ENCODE peak calls at places on chromosomes 2 and 18, in six cellular contexts. One of them, this sample, is unnamed. For H3K4me1, the result is how much of the 10 kb centered on the place peaks cover.

GRCh38 chr2:191180712-191181111 is 29.9 kb upstream of the STAT4 start:
- DNase-seq in adrenal gland: no peak
- DNase-seq in IMR-90: peak
- DNase-seq in ovary: no peak
- DNase-seq in transverse colon: no peak
- DNase-seq in esophagus squamous epithelium: no peak
- DNase-seq in this sample: no peak

GRCh38 chr2:234502285-234502918 is 5.5 kb upstream of the ARL4C start:
- DNase-seq in IMR-90: peak
- DNase-seq in esophagus squamous epithelium: no peak
- DNase-seq in ovary: no peak
- DNase-seq in adrenal gland: no peak
- DNase-seq in transverse colon: no peak
- DNase-seq in this sample: no peak

GRCh38 chr2:58261215-58261614 is 20.1 kb upstream of the FANCL start:
- DNase-seq in adrenal gland: no peak
- DNase-seq in esophagus squamous epithelium: no peak
- DNase-seq in transverse colon: no peak
- DNase-seq in ovary: no peak
- DNase-seq in IMR-90: no peak
- DNase-seq in this sample: no peak

GRCh38 chr2:234625626-234626253 is 128.9 kb upstream of the ARL4C start:
- DNase-seq in esophagus squamous epithelium: no peak
- DNase-seq in ovary: no peak
- DNase-seq in IMR-90: no peak
- DNase-seq in adrenal gland: no peak
- DNase-seq in transverse colon: no peak
- DNase-seq in this sample: no peak

GRCh38 chr18:24588440-24588839 is 128.0 kb downstream of the HRH4 start:
- DNase-seq in IMR-90: no peak
- DNase-seq in transverse colon: no peak
- DNase-seq in esophagus squamous epithelium: no peak
- DNase-seq in adrenal gland: no peak
- DNase-seq in ovary: no peak
- DNase-seq in this sample: no peak

GRCh38 chr2:17539993-17540812 is at the start of gene VSNL1:
- DNase-seq in transverse colon: peak
- DNase-seq in esophagus squamous epithelium: no peak
- DNase-seq in adrenal gland: peak
- DNase-seq in ovary: peak
- DNase-seq in IMR-90: peak
- DNase-seq in this sample: peak

GRCh38 chr18:9091066-9091476 is 11.4 kb upstream of the NDUFV2 start:
- DNase-seq in esophagus squamous epithelium: no peak
- DNase-seq in adrenal gland: no peak
- DNase-seq in IMR-90: no peak
- DNase-seq in transverse colon: no peak
- DNase-seq in ovary: no peak
- DNase-seq in this sample: no peak

GRCh38 chr18:902179-902718 is 2.4 kb upstream of the ADCYAP1 start:
- DNase-seq in IMR-90: no peak
- DNase-seq in transverse colon: no peak
- DNase-seq in adrenal gland: no peak
- DNase-seq in esophagus squamous epithelium: no peak
- DNase-seq in ovary: no peak
- DNase-seq in this sample: no peak

GRCh38 chr18:23433360-23433759 is 19.7 kb upstream of the RIOK3 start:
- DNase-seq in esophagus squamous epithelium: no peak
- DNase-seq in ovary: no peak
- DNase-seq in adrenal gland: no peak
- DNase-seq in transverse colon: peak
- DNase-seq in IMR-90: no peak
- DNase-seq in this sample: peak

GRCh38 chr2:201781583-201782051 is 884 bp upstream of the ALS2 start:
- DNase-seq in IMR-90: no peak
- DNase-seq in adrenal gland: peak
- DNase-seq in esophagus squamous epithelium: no peak
- DNase-seq in transverse colon: no peak
- DNase-seq in ovary: no peak
- DNase-seq in this sample: no peak

GRCh38 chr2:50582164-50582563 is 449.8 kb downstream of the NRXN1 start:
- DNase-seq in esophagus squamous epithelium: no peak
- DNase-seq in adrenal gland: no peak
- DNase-seq in IMR-90: no peak
- DNase-seq in transverse colon: no peak
- DNase-seq in ovary: no peak
- DNase-seq in this sample: no peak

GRCh38 chr2:145751634-145752033 is 1231.7 kb upstream of the ZEB2 start:
- DNase-seq in IMR-90: peak
- DNase-seq in ovary: no peak
- DNase-seq in transverse colon: no peak
- DNase-seq in adrenal gland: no peak
- DNase-seq in esophagus squamous epithelium: no peak
- DNase-seq in this sample: no peak

GRCh38 chr2:217222511-217222910 is 362.6 kb upstream of the TNP1 start:
- DNase-seq in ovary: no peak
- DNase-seq in IMR-90: peak
- DNase-seq in esophagus squamous epithelium: no peak
- DNase-seq in transverse colon: no peak
- DNase-seq in adrenal gland: no peak
- DNase-seq in this sample: no peak

GRCh38 chr18:28408528-28408927 is 231.6 kb upstream of the CDH2 start:
- DNase-seq in transverse colon: no peak
- DNase-seq in adrenal gland: no peak
- DNase-seq in IMR-90: no peak
- DNase-seq in ovary: no peak
- DNase-seq in esophagus squamous epithelium: no peak
- DNase-seq in this sample: no peak

GRCh38 chr2:2834530-2835254 is 503.6 kb upstream of the MYT1L start:
- DNase-seq in transverse colon: no peak
- DNase-seq in adrenal gland: no peak
- DNase-seq in ovary: no peak
- DNase-seq in esophagus squamous epithelium: no peak
- DNase-seq in IMR-90: no peak
- DNase-seq in this sample: no peak

GRCh38 chr18:76328145-76328544 is 166.9 kb downstream of the ZNF516 start:
- DNase-seq in adrenal gland: no peak
- DNase-seq in IMR-90: no peak
- DNase-seq in ovary: no peak
- DNase-seq in esophagus squamous epithelium: no peak
- DNase-seq in transverse colon: no peak
- DNase-seq in this sample: no peak

GRCh38 chr2:46645681-46646162 is 166.4 kb downstream of the TMEM247 start:
- DNase-seq in transverse colon: peak
- DNase-seq in ovary: peak
- DNase-seq in IMR-90: peak
- DNase-seq in esophagus squamous epithelium: no peak
- DNase-seq in adrenal gland: peak
- DNase-seq in this sample: no peak

GRCh38 chr2:126898636-126899035 is at the start of gene TEX51:
- DNase-seq in transverse colon: no peak
- DNase-seq in ovary: no peak
- DNase-seq in esophagus squamous epithelium: no peak
- DNase-seq in adrenal gland: no peak
- DNase-seq in IMR-90: no peak
- DNase-seq in this sample: peak

GRCh38 chr2:42567806-42568429 is 514 bp upstream of the MTA3 start:
- DNase-seq in adrenal gland: peak
- DNase-seq in transverse colon: peak
- DNase-seq in IMR-90: no peak
- DNase-seq in ovary: peak
- DNase-seq in esophagus squamous epithelium: no peak
- DNase-seq in this sample: peak

DNA sequence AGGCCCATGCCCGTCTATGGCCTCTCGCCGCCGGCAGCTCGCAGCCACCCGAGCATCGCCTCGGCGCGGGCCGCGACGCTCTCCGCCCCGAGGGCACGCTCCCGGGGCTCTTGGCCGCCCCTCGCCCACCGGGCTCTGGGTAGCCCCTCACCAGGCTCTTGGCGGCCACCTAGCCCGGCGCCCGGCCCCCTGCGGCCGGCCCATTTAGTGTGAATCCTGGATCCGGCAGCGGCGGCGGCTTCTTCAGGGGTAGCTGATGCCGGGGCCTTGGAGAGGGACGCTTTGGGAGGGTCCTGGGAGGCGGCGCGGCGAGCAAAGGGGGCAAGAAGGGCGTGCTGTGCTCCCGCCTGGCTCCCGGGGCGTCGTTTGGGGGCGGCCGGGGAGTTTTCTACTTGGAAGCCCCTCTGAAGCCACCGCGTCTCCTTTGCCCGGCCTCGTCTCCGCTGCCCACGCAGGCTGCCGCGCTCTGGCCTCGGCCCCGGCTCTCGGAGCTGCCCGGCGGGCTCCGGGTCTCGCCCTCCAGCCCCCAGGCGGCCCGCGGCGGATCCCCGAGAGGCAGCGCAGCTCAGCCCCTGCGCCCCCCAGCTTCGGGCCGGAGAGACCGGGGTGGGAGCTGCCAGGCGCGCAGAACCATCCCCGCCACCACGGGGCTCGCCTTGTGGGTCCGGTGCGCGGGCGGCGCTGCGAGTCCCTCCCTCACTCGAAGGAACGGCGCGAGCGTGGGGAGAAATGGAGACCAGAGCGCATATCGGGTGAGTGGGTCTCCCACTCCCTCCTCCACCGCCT is 521 bp downstream of the PIEZO2 start:
- DNase-seq in IMR-90: no peak
- DNase-seq in ovary: no peak
- DNase-seq in transverse colon: no peak
- DNase-seq in esophagus squamous epithelium: no peak
- DNase-seq in adrenal gland: no peak
- DNase-seq in this sample: no peak
- H3K4me3 ChIP-seq in IMR-90: peak
- H3K4me3 ChIP-seq in ovary: peak
- H3K4me3 ChIP-seq in transverse colon: peak
- H3K4me3 ChIP-seq in esophagus squamous epithelium: peak
- H3K4me3 ChIP-seq in adrenal gland: peak
- H3K4me3 ChIP-seq in this sample: peak

GRCh38 chr18:51048190-51048589 is 18.2 kb downstream of the SMAD4 start:
- DNase-seq in adrenal gland: no peak
- DNase-seq in esophagus squamous epithelium: no peak
- DNase-seq in IMR-90: no peak
- DNase-seq in transverse colon: no peak
- DNase-seq in ovary: no peak
- DNase-seq in this sample: no peak
- H3K4me1 ChIP-seq in adrenal gland: under half
- H3K4me1 ChIP-seq in esophagus squamous epithelium: under half
- H3K4me1 ChIP-seq in IMR-90: under half
- H3K4me1 ChIP-seq in transverse colon: under half
- H3K4me1 ChIP-seq in ovary: under half
- H3K4me1 ChIP-seq in this sample: under half

GRCh38 chr2:232890896-232891601 is 21.0 kb downstream of the SNORC start:
- DNase-seq in transverse colon: no peak
- DNase-seq in IMR-90: peak
- DNase-seq in adrenal gland: peak
- DNase-seq in esophagus squamous epithelium: no peak
- DNase-seq in ovary: peak
- DNase-seq in this sample: no peak
- TF ChIP-seq POLR2A in transverse colon: no peak
- TF ChIP-seq POLR2A in IMR-90: no peak
- TF ChIP-seq POLR2A in adrenal gland: no peak
- TF ChIP-seq POLR2A in esophagus squamous epithelium: no peak
- TF ChIP-seq POLR2A in ovary: no peak
- TF ChIP-seq POLR2A in this sample: no peak

DNA sequence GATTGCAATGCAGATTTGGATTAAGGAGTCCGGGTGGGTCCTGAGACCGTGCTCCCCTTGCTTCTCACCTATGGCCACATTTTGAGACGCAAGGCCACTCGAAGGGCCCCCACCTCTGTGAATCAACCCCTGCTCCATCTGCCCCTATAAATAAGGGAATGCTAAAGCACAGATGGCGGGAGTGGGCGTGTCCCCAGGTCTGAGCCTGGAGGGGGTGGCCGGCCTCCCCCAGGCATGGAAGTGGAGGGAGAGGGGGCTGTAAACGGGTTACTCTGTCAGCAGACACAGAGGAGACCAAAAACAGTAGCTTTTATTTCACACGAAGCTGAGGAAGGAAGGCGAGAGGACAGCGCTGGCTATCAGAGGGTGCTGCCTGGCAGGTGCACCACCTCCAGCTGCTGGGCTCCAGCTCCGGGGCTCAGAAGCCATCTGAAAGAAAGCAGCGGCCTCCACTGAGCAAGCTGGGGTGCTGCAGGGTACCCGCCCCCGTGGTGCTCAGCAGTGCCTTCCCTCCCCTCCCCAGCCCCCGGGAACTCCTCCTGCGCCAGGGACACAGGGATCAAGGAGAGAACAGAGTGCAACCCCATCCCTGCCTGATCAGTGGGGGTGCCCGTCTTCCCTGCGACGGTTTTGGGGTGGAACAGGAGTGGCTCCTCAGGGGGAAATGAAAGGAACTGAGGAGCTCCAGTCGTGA is 56.7 kb upstream of the RAB6C start:
- DNase-seq in adrenal gland: no peak
- DNase-seq in ovary: no peak
- DNase-seq in transverse colon: no peak
- DNase-seq in IMR-90: no peak
- DNase-seq in esophagus squamous epithelium: no peak
- DNase-seq in this sample: no peak
- H3K4me3 ChIP-seq in adrenal gland: no peak
- H3K4me3 ChIP-seq in ovary: no peak
- H3K4me3 ChIP-seq in transverse colon: no peak
- H3K4me3 ChIP-seq in IMR-90: no peak
- H3K4me3 ChIP-seq in esophagus squamous epithelium: peak
- H3K4me3 ChIP-seq in this sample: no peak

GRCh38 chr2:144500567-144500966 is 19.4 kb downstream of the ZEB2 start:
- DNase-seq in ovary: no peak
- DNase-seq in transverse colon: no peak
- DNase-seq in IMR-90: no peak
- DNase-seq in esophagus squamous epithelium: no peak
- DNase-seq in adrenal gland: no peak
- DNase-seq in this sample: no peak
- H3K4me1 ChIP-seq in ovary: under half
- H3K4me1 ChIP-seq in transverse colon: under half
- H3K4me1 ChIP-seq in IMR-90: under half
- H3K4me1 ChIP-seq in esophagus squamous epithelium: under half
- H3K4me1 ChIP-seq in adrenal gland: under half
- H3K4me1 ChIP-seq in this sample: under half

GRCh38 chr2:27050281-27050995 is 1.0 kb upstream of the AGBL5 start:
- DNase-seq in adrenal gland: peak
- DNase-seq in transverse colon: peak
- DNase-seq in ovary: peak
- DNase-seq in IMR-90: peak
- DNase-seq in esophagus squamous epithelium: peak
- DNase-seq in this sample: peak
- TF ChIP-seq POLR2A in adrenal gland: peak
- TF ChIP-seq POLR2A in transverse colon: no peak
- TF ChIP-seq POLR2A in ovary: no peak
- TF ChIP-seq POLR2A in IMR-90: peak
- TF ChIP-seq POLR2A in esophagus squamous epithelium: no peak
- TF ChIP-seq POLR2A in this sample: peak